ENCODE peak calls at places on chromosomes 11 and 22, in eight cellular contexts. One of them, this sample, is unnamed.
A peak's percentile ranks its signal among the peaks of the same experiment; 100 is the strongest.

GRCh38 chr11:69745201-69745600 is 29.9 kb downstream of the FGF4 start:
- DNase-seq in GM06990: no peak
- DNase-seq in stomach: no peak
- DNase-seq in NB4: no peak
- DNase-seq in psoas muscle: no peak
- DNase-seq in tibial nerve: no peak
- DNase-seq in CD14-positive monocyte: no peak
- DNase-seq in RWPE1: no peak
- DNase-seq in this sample: no peak

GRCh38 chr11:124667601-124668000 is 5.9 kb downstream of the SIAE start:
- DNase-seq in GM06990: no peak
- DNase-seq in stomach: no peak
- DNase-seq in NB4: no peak
- DNase-seq in psoas muscle: no peak
- DNase-seq in tibial nerve: no peak
- DNase-seq in CD14-positive monocyte: no peak
- DNase-seq in RWPE1: no peak
- DNase-seq in this sample: no peak

GRCh38 chr11:132453411-132453810 is 1078.9 kb downstream of the OPCML start:
- DNase-seq in GM06990: no peak
- DNase-seq in stomach: no peak
- DNase-seq in NB4: no peak
- DNase-seq in psoas muscle: no peak
- DNase-seq in tibial nerve: no peak
- DNase-seq in CD14-positive monocyte: no peak
- DNase-seq in RWPE1: no peak
- DNase-seq in this sample: no peak

GRCh38 chr22:50146440-50147228 is 23.9 kb upstream of the PANX2 start:
- DNase-seq in GM06990: no peak
- DNase-seq in stomach: peak; percentile 68
- DNase-seq in NB4: peak; percentile 80
- DNase-seq in psoas muscle: peak; percentile 81
- DNase-seq in tibial nerve: peak; percentile 40
- DNase-seq in CD14-positive monocyte: peak; percentile 48
- DNase-seq in RWPE1: peak; percentile 42
- DNase-seq in this sample: no peak

GRCh38 chr11:31997955-31998354 is 92.9 kb upstream of the RCN1 start:
- DNase-seq in GM06990: no peak
- DNase-seq in stomach: no peak
- DNase-seq in NB4: no peak
- DNase-seq in psoas muscle: no peak
- DNase-seq in tibial nerve: no peak
- DNase-seq in CD14-positive monocyte: no peak
- DNase-seq in RWPE1: no peak
- DNase-seq in this sample: no peak

GRCh38 chr11:76339217-76339616 is 41.7 kb downstream of the THAP12 start:
- DNase-seq in GM06990: no peak
- DNase-seq in stomach: no peak
- DNase-seq in NB4: peak; percentile 92
- DNase-seq in psoas muscle: peak; percentile 87
- DNase-seq in tibial nerve: peak; percentile 58
- DNase-seq in CD14-positive monocyte: peak; percentile 83
- DNase-seq in RWPE1: no peak
- DNase-seq in this sample: no peak

GRCh38 chr11:32385998-32386397 is 49.3 kb downstream of the WT1 start:
- DNase-seq in GM06990: no peak
- DNase-seq in stomach: no peak
- DNase-seq in NB4: peak; percentile 32
- DNase-seq in psoas muscle: no peak
- DNase-seq in tibial nerve: no peak
- DNase-seq in CD14-positive monocyte: no peak
- DNase-seq in RWPE1: peak; percentile 62
- DNase-seq in this sample: no peak

GRCh38 chr11:27386176-27386575 is 23.2 kb upstream of the CCDC34 start:
- DNase-seq in GM06990: no peak
- DNase-seq in stomach: no peak
- DNase-seq in NB4: no peak
- DNase-seq in psoas muscle: no peak
- DNase-seq in tibial nerve: no peak
- DNase-seq in CD14-positive monocyte: no peak
- DNase-seq in RWPE1: no peak
- DNase-seq in this sample: no peak

GRCh38 chr11:46183819-46184218 is 62.6 kb upstream of the PHF21A start:
- DNase-seq in GM06990: no peak
- DNase-seq in stomach: no peak
- DNase-seq in NB4: no peak
- DNase-seq in psoas muscle: no peak
- DNase-seq in tibial nerve: no peak
- DNase-seq in CD14-positive monocyte: no peak
- DNase-seq in RWPE1: peak; percentile 78
- DNase-seq in this sample: no peak

GRCh38 chr11:26286472-26287066 is 45.4 kb upstream of the ANO3 start:
- DNase-seq in GM06990: no peak
- DNase-seq in stomach: no peak
- DNase-seq in NB4: peak; percentile 30
- DNase-seq in psoas muscle: no peak
- DNase-seq in tibial nerve: no peak
- DNase-seq in CD14-positive monocyte: no peak
- DNase-seq in RWPE1: peak; percentile 8
- DNase-seq in this sample: no peak

GRCh38 chr11:57085604-57086003 is 96.1 kb upstream of the LRRC55 start:
- DNase-seq in GM06990: no peak
- DNase-seq in stomach: no peak
- DNase-seq in NB4: no peak
- DNase-seq in psoas muscle: no peak
- DNase-seq in tibial nerve: no peak
- DNase-seq in CD14-positive monocyte: no peak
- DNase-seq in RWPE1: no peak
- DNase-seq in this sample: no peak
- TF ChIP-seq CTCF in GM06990: no peak
- TF ChIP-seq CTCF in stomach: no peak
- TF ChIP-seq CTCF in NB4: no peak
- TF ChIP-seq CTCF in psoas muscle: no peak
- TF ChIP-seq CTCF in tibial nerve: no peak
- TF ChIP-seq CTCF in CD14-positive monocyte: no peak
- TF ChIP-seq CTCF in RWPE1: no peak
- TF ChIP-seq CTCF in this sample: no peak

DNA sequence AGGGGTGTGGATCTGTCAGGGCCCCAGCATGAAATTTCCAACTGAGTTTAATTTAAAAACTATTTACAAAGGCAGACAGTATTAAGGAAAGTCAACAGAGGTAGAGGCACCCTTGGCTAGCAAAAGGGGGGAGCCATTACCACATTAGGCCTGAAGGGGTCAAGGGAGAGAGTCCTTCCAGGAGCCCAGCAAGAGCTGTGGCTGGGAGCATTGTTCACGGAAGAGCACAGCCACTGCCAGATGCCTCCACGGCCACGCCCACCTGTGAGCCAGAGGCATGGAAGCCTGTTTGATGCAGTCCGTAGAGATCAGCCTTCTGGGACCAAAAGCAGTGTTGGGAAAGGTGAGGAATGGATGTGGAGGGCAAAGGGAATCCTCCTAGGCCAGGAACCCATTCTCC is 102.6 kb downstream of the GALNT18 start:
- DNase-seq in GM06990: no peak
- DNase-seq in stomach: no peak
- DNase-seq in NB4: no peak
- DNase-seq in psoas muscle: no peak
- DNase-seq in tibial nerve: no peak
- DNase-seq in CD14-positive monocyte: no peak
- DNase-seq in RWPE1: no peak
- DNase-seq in this sample: no peak
- TF ChIP-seq CTCF in GM06990: no peak
- TF ChIP-seq CTCF in stomach: no peak
- TF ChIP-seq CTCF in NB4: no peak
- TF ChIP-seq CTCF in psoas muscle: no peak
- TF ChIP-seq CTCF in tibial nerve: no peak
- TF ChIP-seq CTCF in CD14-positive monocyte: no peak
- TF ChIP-seq CTCF in RWPE1: no peak
- TF ChIP-seq CTCF in this sample: no peak

DNA sequence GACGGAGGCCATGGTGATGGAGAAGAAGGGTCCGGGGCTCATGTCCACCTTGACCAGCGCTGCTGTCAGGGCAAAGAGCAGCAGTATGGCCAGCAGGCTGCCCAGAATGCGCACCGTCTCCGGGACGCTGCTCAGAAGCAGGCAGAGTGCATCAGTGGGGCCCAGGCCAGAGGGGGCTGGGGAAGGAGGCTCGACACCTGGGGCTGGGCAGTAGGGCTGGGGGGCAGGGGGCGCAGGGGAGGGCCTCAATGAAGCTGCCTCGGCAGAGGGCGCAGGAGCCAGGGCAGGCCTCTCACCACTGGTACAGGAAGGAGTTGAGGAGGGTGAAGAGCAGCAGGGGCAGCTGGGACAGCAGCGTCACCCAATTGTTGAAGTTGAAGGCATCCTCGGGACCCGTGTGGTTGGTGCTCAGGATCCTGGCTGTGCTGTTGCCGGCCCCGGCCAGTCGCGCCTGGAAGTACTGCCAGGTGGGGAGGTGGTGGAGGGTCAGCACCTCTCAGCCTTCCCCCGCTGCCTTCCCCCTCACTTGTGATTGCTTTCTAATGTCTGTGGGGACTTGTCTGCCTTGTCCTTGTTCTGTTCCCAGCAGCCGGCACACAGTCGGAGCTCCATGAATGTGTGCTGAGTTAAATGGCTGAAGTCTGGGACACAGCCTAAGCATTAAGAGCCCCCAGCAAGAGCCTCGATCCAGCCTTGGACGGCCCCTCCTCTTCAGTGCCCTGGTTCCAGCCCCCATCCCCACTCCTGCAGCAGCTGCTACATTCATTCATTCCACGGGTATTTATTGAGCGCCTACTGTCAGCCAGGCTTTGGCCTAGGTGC is 2.3 kb downstream of the SLC29A2 start:
- DNase-seq in GM06990: no peak
- DNase-seq in stomach: no peak
- DNase-seq in NB4: peak; percentile 6
- DNase-seq in psoas muscle: peak; percentile 45
- DNase-seq in tibial nerve: no peak
- DNase-seq in CD14-positive monocyte: no peak
- DNase-seq in RWPE1: no peak
- DNase-seq in this sample: no peak
- TF ChIP-seq CTCF in GM06990: no peak
- TF ChIP-seq CTCF in stomach: no peak
- TF ChIP-seq CTCF in NB4: no peak
- TF ChIP-seq CTCF in psoas muscle: no peak
- TF ChIP-seq CTCF in tibial nerve: no peak
- TF ChIP-seq CTCF in CD14-positive monocyte: no peak
- TF ChIP-seq CTCF in RWPE1: no peak
- TF ChIP-seq CTCF in this sample: no peak

GRCh38 chr11:101442171-101442570 is 141.6 kb downstream of the TRPC6 start:
- DNase-seq in GM06990: no peak
- DNase-seq in stomach: no peak
- DNase-seq in NB4: no peak
- DNase-seq in psoas muscle: no peak
- DNase-seq in tibial nerve: no peak
- DNase-seq in CD14-positive monocyte: no peak
- DNase-seq in RWPE1: no peak
- DNase-seq in this sample: no peak

GRCh38 chr11:101438126-101438525 is 145.7 kb downstream of the TRPC6 start:
- DNase-seq in GM06990: no peak
- DNase-seq in stomach: no peak
- DNase-seq in NB4: no peak
- DNase-seq in psoas muscle: no peak
- DNase-seq in tibial nerve: no peak
- DNase-seq in CD14-positive monocyte: no peak
- DNase-seq in RWPE1: no peak
- DNase-seq in this sample: no peak

GRCh38 chr11:101436511-101437142 is 147.2 kb downstream of the TRPC6 start:
- DNase-seq in GM06990: no peak
- DNase-seq in stomach: peak; percentile 55
- DNase-seq in NB4: peak; percentile 58
- DNase-seq in psoas muscle: no peak
- DNase-seq in tibial nerve: no peak
- DNase-seq in CD14-positive monocyte: no peak
- DNase-seq in RWPE1: peak; percentile 20
- DNase-seq in this sample: no peak

GRCh38 chr11:101441747-101442146 is 142.1 kb downstream of the TRPC6 start:
- DNase-seq in GM06990: no peak
- DNase-seq in stomach: peak; percentile 88
- DNase-seq in NB4: no peak
- DNase-seq in psoas muscle: no peak
- DNase-seq in tibial nerve: no peak
- DNase-seq in CD14-positive monocyte: no peak
- DNase-seq in RWPE1: no peak
- DNase-seq in this sample: no peak

DNA sequence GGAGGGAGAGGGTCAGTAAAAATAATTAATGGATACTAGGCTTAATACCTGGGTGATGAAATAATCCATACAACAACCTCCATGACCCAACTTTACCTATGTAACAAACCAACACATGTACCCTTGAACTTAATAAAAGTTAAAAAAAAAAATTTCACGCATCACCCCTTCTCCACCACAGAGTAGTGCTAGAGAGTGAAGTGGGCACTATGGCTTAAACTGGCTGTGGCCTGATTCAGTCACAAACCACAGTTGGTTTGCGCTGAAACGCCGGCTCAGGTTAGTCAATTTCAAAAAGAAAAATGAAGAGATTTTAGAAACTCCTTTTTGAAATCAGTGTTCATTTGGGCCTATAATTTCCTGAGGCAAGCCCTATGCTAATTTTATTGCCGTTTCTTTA is 144.3 kb downstream of the TRPC6 start:
- DNase-seq in GM06990: no peak
- DNase-seq in stomach: no peak
- DNase-seq in NB4: peak; percentile 8
- DNase-seq in psoas muscle: no peak
- DNase-seq in tibial nerve: no peak
- DNase-seq in CD14-positive monocyte: no peak
- DNase-seq in RWPE1: no peak
- DNase-seq in this sample: no peak
- TF ChIP-seq CTCF in GM06990: peak; percentile 5
- TF ChIP-seq CTCF in stomach: no peak
- TF ChIP-seq CTCF in NB4: peak; percentile 18
- TF ChIP-seq CTCF in psoas muscle: no peak
- TF ChIP-seq CTCF in tibial nerve: no peak
- TF ChIP-seq CTCF in CD14-positive monocyte: no peak
- TF ChIP-seq CTCF in RWPE1: no peak
- TF ChIP-seq CTCF in this sample: no peak

DNA sequence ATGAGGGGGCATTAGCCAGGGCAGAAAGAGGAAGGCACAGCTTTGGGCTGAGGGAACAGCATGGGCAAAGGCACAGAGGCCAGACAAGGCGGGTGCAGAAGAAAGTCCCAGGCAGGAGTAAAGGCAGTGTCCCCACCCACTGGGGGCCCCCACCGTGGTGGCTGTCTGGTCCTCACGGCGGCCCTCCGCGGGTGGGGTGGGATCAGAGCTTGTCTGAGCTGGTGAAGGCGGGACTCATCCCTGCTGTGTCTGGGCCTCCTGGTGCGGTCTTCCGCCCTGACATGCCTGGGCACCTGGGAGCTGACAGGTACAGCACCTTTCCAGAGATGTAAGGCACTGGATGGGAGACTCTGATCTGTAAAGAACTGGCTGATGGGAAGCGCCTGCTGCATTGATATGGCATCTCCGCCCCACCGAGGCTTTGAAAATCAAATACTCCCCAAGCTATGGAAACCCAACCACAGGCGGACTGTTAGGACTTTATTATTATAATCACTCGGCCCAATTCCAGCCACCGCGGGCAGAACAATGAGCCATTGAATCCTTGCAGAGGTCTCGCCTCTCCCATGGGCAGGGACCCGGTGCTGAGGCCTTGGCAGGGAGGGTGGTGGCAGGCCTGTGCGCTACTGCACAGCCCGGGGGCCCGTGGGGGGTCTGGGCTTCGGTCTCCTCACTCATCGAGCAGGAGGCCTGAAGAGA is 14.2 kb upstream of the GNB1L start:
- DNase-seq in GM06990: no peak
- DNase-seq in stomach: no peak
- DNase-seq in NB4: no peak
- DNase-seq in psoas muscle: peak; percentile 35
- DNase-seq in tibial nerve: peak; percentile 47
- DNase-seq in CD14-positive monocyte: no peak
- DNase-seq in RWPE1: no peak
- DNase-seq in this sample: no peak
- TF ChIP-seq CTCF in GM06990: no peak
- TF ChIP-seq CTCF in stomach: no peak
- TF ChIP-seq CTCF in NB4: no peak
- TF ChIP-seq CTCF in psoas muscle: no peak
- TF ChIP-seq CTCF in tibial nerve: no peak
- TF ChIP-seq CTCF in CD14-positive monocyte: no peak
- TF ChIP-seq CTCF in RWPE1: no peak
- TF ChIP-seq CTCF in this sample: no peak

This sample was measured in activated B cell treated with CpG ODN at 0.5 μM for 24 hours.